ENCODE peak calls at places on chromosomes 7 and 10, in four cellular contexts. A, D, E and F are unnamed samples.

GRCh38 chr10:96906864-96907263 is 74.8 kb downstream of the LCOR start:
- DNase-seq in D (no peak), E (no peak), A (no peak), F (no peak)

GRCh38 chr10:66746246-66746645 is 179.6 kb upstream of the LRRTM3 start:
- DNase-seq in A (no peak), E (no peak), D (no peak), F (no peak)

GRCh38 chr10:91462423-91462822 is 52.3 kb downstream of the HECTD2 start:
- DNase-seq in D (no peak), E (no peak), A (peak), F (no peak)

GRCh38 chr7:20846791-20847190 is 60.1 kb upstream of the SP8 start:
- DNase-seq in D (no peak), E (no peak), A (no peak), F (no peak)

GRCh38 chr7:75876126-75876881 is 2.5 kb upstream of the RHBDD2 start:
- DNase-seq in A (no peak), D (no peak), E (no peak), F (no peak)

GRCh38 chr10:119120413-119120867 is 16.5 kb downstream of the DENND10 start:
- DNase-seq in A (no peak), E (no peak), D (no peak), F (no peak)

GRCh38 chr7:76131872-76132271 is 69.8 kb upstream of the SRRM3 start:
- DNase-seq in D (no peak), A (no peak), E (no peak), F (no peak)

GRCh38 chr7:119254741-119255140 is 1018.2 kb upstream of the KCND2 start:
- DNase-seq in A (no peak), D (no peak), E (no peak), F (no peak)

GRCh38 chr10:124665980-124666379 is 78.2 kb downstream of the FAM53B start:
- DNase-seq in E (no peak), A (no peak), D (no peak), F (no peak)

GRCh38 chr10:84845628-84846261 is 517.4 kb downstream of the CCSER2 start:
- DNase-seq in A (no peak), D (no peak), E (peak), F (no peak)

GRCh38 chr10:82397859-82398258 is 522.9 kb downstream of the NRG3 start:
- DNase-seq in E (no peak), A (no peak), D (no peak), F (no peak)

GRCh38 chr10:59265140-59265539 is 88.7 kb downstream of the PHYHIPL start:
- DNase-seq in E (no peak), D (peak), A (no peak), F (no peak)

GRCh38 chr7:27730112-27730511 is 9.8 kb upstream of the TAX1BP1 start:
- DNase-seq in A (no peak), D (no peak), E (no peak), F (no peak)

GRCh38 chr10:11639346-11639745 is 27.9 kb upstream of the USP6NL start:
- DNase-seq in E (no peak), A (no peak), D (no peak), F (no peak)

GRCh38 chr10:47260505-47261111 is 39.4 kb upstream of the GDF10 start:
- DNase-seq in A (no peak), E (no peak), D (no peak), F (no peak)

GRCh38 chr10:133475821-133476640 is 22.3 kb downstream of the SCART1 start:
- DNase-seq in D (peak), A (no peak), E (no peak), F (no peak)

GRCh38 chr7:105367458-105367857 is 21.3 kb downstream of the SRPK2 start:
- DNase-seq in E (no peak), A (no peak), D (no peak), F (no peak)

GRCh38 chr10:23657677-23658076 is 218.8 kb downstream of the OTUD1 start:
- DNase-seq in D (no peak), A (no peak), E (no peak), F (no peak)

GRCh38 chr7:38312776-38313175 is 39.3 kb upstream of the TARP start:
- DNase-seq in D (no peak), A (no peak), E (no peak), F (no peak)

GRCh38 chr7:124752310-124752709 is 13.3 kb downstream of the GPR37 start:
- DNase-seq in D (no peak), A (peak), E (no peak), F (no peak)

GRCh38 chr10:131031346-131031745 is 280.2 kb downstream of the TCERG1L start:
- DNase-seq in A (no peak), E (no peak), D (no peak), F (no peak)

GRCh38 chr10:62380002-62380401 is 5.8 kb downstream of the ZNF365 start:
- DNase-seq in E (no peak), D (no peak), A (peak), F (no peak)

GRCh38 chr7:147586110-147586509 is 1004.5 kb upstream of the C7orf33 start:
- DNase-seq in D (no peak), E (no peak), A (no peak), F (no peak)

GRCh38 chr7:31410265-31410664 is 69.7 kb upstream of the NEUROD6 start:
- DNase-seq in D (no peak), E (no peak), A (no peak), F (no peak)

GRCh38 chr7:82384779-82385178 is 58.8 kb downstream of the CACNA2D1 start:
- DNase-seq in E (no peak), A (no peak), D (peak), F (no peak)

GRCh38 chr10:112526130-112526529 is 79.1 kb downstream of the VTI1A start:
- DNase-seq in E (no peak), A (no peak), D (no peak), F (no peak)

GRCh38 chr7:85748861-85749260 is 562.0 kb upstream of the SEMA3D start:
- DNase-seq in A (no peak), E (no peak), D (no peak), F (no peak)

GRCh38 chr10:96431211-96431970 is 72.6 kb upstream of the OPALIN start:
- DNase-seq in E (no peak), D (no peak), A (no peak), F (no peak)

GRCh38 chr7:2554654-2555053 is 670 bp downstream of the BRAT1 start:
- DNase-seq in D (no peak), E (no peak), A (no peak), F (no peak)

GRCh38 chr7:156145184-156145583 is 332.9 kb upstream of the SHH start:
- DNase-seq in D (no peak), E (no peak), A (no peak), F (no peak)

GRCh38 chr7:157519798-157520244 is 183.0 kb downstream of the DNAJB6 start:
- DNase-seq in D (no peak), A (no peak), E (no peak), F (no peak)

GRCh38 chr7:126574276-126574675 is 678.5 kb downstream of the GRM8 start:
- DNase-seq in D (no peak), E (no peak), A (peak), F (no peak)

GRCh38 chr7:29748286-29749099 is 57.8 kb upstream of the WIPF3 start:
- DNase-seq in D (no peak), E (no peak), A (peak), F (no peak)